ENCODE peak calls at places on chromosomes 3 and 15, in five cellular contexts. H is esophagus squamous epithelium, N is left lung, A is cardiac muscle cell, R is epithelial cell of esophagus. Y is an unnamed sample.

GRCh38 chr3:6671363-6671762 is 189.6 kb upstream of the GRM7 start:
- DNase-seq in H (no peak), N (no peak), A (no peak), R (no peak), Y (no peak)

GRCh38 chr3:33660035-33660434 is 58.0 kb downstream of the CLASP2 start:
- DNase-seq in H (no peak), N (no peak), A (no peak), R (no peak), Y (peak; percentile 9)

GRCh38 chr15:73941044-73941443 is 14.8 kb downstream of the LOXL1 start:
- DNase-seq in H (no peak), N (no peak), A (no peak), R (peak; percentile 39), Y (peak; percentile 34)

GRCh38 chr3:133038731-133039398 is 674 bp downstream of the TMEM108 start:
- DNase-seq in H (no peak), N (peak; percentile 85), A (peak; percentile 43), R (peak; percentile 2), Y (peak; percentile 73)

GRCh38 chr15:80942746-80943565 is 46.7 kb downstream of the MESD start:
- DNase-seq in H (no peak), N (no peak), A (no peak), R (no peak), Y (no peak)

GRCh38 chr3:13687409-13687989 is 138.6 kb downstream of the FBLN2 start:
- DNase-seq in H (no peak), N (no peak), A (peak; percentile 39), R (no peak), Y (peak; percentile 47)

GRCh38 chr3:66153961-66154923 is 66.6 kb upstream of the SLC25A26 start:
- DNase-seq in H (no peak), N (peak; percentile 78), A (peak; percentile 79), R (no peak), Y (no peak)

GRCh38 chr3:44338010-44338827 is at the start of gene TCAIM:
- DNase-seq in H (peak; percentile 82), N (peak; percentile 99), A (peak; percentile 99), R (peak; percentile 99), Y (peak; percentile 95)

GRCh38 chr3:38582316-38582715 is 67.2 kb downstream of the SCN5A start:
- DNase-seq in H (no peak), N (no peak), A (no peak), R (no peak), Y (no peak)

GRCh38 chr15:70376929-70377691 is 279.4 kb upstream of the TLE3 start:
- DNase-seq in H (no peak), N (no peak), A (peak; percentile 71), R (peak; percentile 63), Y (peak; percentile 68)
- H3K4me3 ChIP-seq in H (no peak overlapping the region), N (no peak overlapping the region), A (no peak overlapping the region), R (no peak overlapping the region), Y (peak overlapping the region; percentile 42)

DNA sequence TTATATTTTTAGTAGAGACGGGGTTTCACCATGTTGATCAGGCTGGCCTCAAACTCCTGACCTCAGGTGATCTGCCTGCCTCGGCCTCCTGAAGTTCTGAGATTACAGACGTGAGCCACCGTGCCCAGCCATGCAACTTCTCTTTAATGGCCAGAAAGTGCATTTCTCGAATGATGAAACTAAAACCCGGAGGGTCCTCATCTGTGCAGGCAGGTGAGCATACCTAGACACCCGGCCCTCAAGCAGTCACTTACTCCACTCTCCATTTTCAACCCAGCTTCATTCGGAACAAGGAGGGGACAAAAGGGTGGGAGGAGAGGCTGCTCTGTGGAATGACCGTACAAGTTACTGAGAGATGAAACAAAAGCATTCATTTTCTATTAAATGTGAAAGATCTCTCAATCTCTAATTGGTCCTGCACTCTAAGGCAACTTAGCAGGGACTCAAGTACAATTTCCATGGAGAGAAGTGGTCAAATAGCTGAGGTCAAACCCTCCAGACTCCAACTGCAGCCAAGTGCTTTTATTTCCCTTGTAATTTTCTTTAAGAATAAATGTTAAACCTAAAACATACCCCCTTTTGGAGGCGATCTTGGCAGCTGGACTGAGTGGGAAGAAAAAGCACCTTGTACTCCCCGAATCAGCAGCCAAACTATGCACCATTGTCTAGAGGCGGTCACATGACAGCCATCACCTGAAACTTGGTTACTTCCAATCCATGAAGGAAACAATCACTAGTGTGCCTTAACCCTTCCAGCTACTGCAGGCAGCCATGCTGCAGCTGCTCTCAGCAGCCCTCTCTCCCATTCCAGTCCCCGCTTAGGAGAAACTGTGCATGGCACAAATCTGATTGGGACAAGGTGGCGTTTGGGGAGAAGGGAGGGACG is 62.2 kb downstream of the VGLL4 start:
- DNase-seq in H (no peak), N (no peak), A (no peak), R (no peak), Y (peak; percentile 43)
- H3K4me3 ChIP-seq in H (no peak overlapping the region), N (no peak overlapping the region), A (peak overlapping the region; percentile 23), R (peak overlapping the region; percentile 34), Y (peak overlapping the region; percentile 6)

GRCh38 chr3:50333744-50334328 is 5.8 kb upstream of the TUSC2 start:
- DNase-seq in H (no peak), N (no peak), A (no peak), R (no peak), Y (no peak)
- H3K4me3 ChIP-seq in H (no peak overlapping the region), N (no peak overlapping the region), A (no peak overlapping the region), R (no peak overlapping the region), Y (no peak overlapping the region)

GRCh38 chr3:9917820-9918219 is 922 bp downstream of the IL17RC start:
- DNase-seq in H (no peak), N (no peak), A (no peak), R (no peak), Y (no peak)
- H3K4me3 ChIP-seq in H (peak overlapping the region; percentile 50), N (no peak overlapping the region), A (no peak overlapping the region), R (peak overlapping the region; percentile 61), Y (no peak overlapping the region)

GRCh38 chr3:46843508-46843907 is 19.7 kb downstream of the MYL3 start:
- DNase-seq in H (no peak), N (no peak), A (no peak), R (no peak), Y (no peak)

GRCh38 chr3:46845397-46845859 is 17.8 kb downstream of the MYL3 start:
- DNase-seq in H (no peak), N (no peak), A (no peak), R (no peak), Y (peak; percentile 87)

GRCh38 chr3:46844397-46844796 is 18.8 kb downstream of the MYL3 start:
- DNase-seq in H (no peak), N (no peak), A (no peak), R (no peak), Y (peak; percentile 43)

GRCh38 chr3:46845860-46846623 is 17.2 kb downstream of the MYL3 start:
- DNase-seq in H (no peak), N (peak; percentile 90), A (peak; percentile 66), R (peak; percentile 50), Y (peak; percentile 97)

GRCh38 chr3:46844851-46845250 is 18.4 kb downstream of the MYL3 start:
- DNase-seq in H (no peak), N (no peak), A (no peak), R (no peak), Y (peak; percentile 67)
- H3K4me3 ChIP-seq in H (no peak overlapping the region), N (no peak overlapping the region), A (no peak overlapping the region), R (no peak overlapping the region), Y (peak overlapping the region; percentile 52)

GRCh38 chr3:123028233-123028828 is 768 bp upstream of the SEMA5B start:
- DNase-seq in H (no peak), N (no peak), A (peak; percentile 66), R (peak; percentile 70), Y (peak; percentile 80)
- H3K4me3 ChIP-seq in H (peak overlapping the region; percentile 43), N (peak overlapping the region; percentile 33), A (peak overlapping the region; percentile 44), R (peak overlapping the region; percentile 34), Y (peak overlapping the region; percentile 73)

GRCh38 chr3:52053307-52054304 is 2.8 kb downstream of the DUSP7 start:
- DNase-seq in H (no peak), N (no peak), A (no peak), R (peak; percentile 100), Y (no peak)
- H3K4me3 ChIP-seq in H (peak overlapping the region; percentile 84), N (peak overlapping the region; percentile 80), A (no peak overlapping the region), R (peak overlapping the region; percentile 87), Y (no peak overlapping the region)

GRCh38 chr15:52514482-52514881 is 14.2 kb downstream of the MYO5A start:
- DNase-seq in H (no peak), N (no peak), A (no peak), R (peak; percentile 83), Y (no peak)
- H3K4me3 ChIP-seq in H (no peak overlapping the region), N (no peak overlapping the region), A (no peak overlapping the region), R (no peak overlapping the region), Y (no peak overlapping the region)